ENCODE peak calls at places on chromosomes 13 and 19, in six cellular contexts. X, G, O, Q, C and S are unnamed samples.

GRCh38 chr19:18978616-18979015 is 37.6 kb upstream of the HOMER3 start:
- DNase-seq in O (no peak), C (no peak), Q (no peak), X (no peak), G (no peak), S (no peak)

GRCh38 chr19:17302391-17303166 is 646 bp downstream of the ABHD8 start:
- DNase-seq in Q (no peak), G (no peak), C (no peak), O (no peak), X (no peak), S (no peak)

GRCh38 chr13:110390572-110390971 is 83.5 kb downstream of the COL4A2 start:
- DNase-seq in X (no peak), Q (no peak), G (no peak), O (no peak), C (no peak), S (no peak)

GRCh38 chr13:27911499-27911898 is 8.3 kb upstream of the PDX1 start:
- DNase-seq in G (no peak), O (no peak), Q (no peak), X (no peak), C (no peak), S (no peak)

GRCh38 chr13:28716511-28716910 is 2.3 kb downstream of the SLC46A3 start:
- DNase-seq in X (no peak), O (no peak), C (no peak), G (no peak), Q (no peak), S (no peak)

GRCh38 chr19:11092181-11092538 is 2.9 kb downstream of the LDLR start:
- DNase-seq in X (no peak), C (no peak), G (no peak), Q (no peak), O (peak), S (no peak)

GRCh38 chr13:56864451-56864850 is 276.3 kb upstream of the PRR20A start:
- DNase-seq in X (no peak), G (no peak), O (no peak), C (no peak), Q (no peak), S (no peak)

GRCh38 chr19:40908981-40909380 is 26.9 kb upstream of the CYP2A7 start:
- DNase-seq in C (no peak), Q (no peak), X (no peak), G (no peak), O (no peak), S (no peak)

GRCh38 chr13:37429976-37430375 is 168.6 kb downstream of the POSTN start:
- DNase-seq in Q (no peak), G (no peak), O (no peak), X (no peak), C (no peak), S (no peak)

GRCh38 chr13:107765724-107766436 is 449.5 kb downstream of the LIG4 start:
- DNase-seq in Q (no peak), X (no peak), G (no peak), O (no peak), C (no peak), S (no peak)

GRCh38 chr19:6572217-6572616 is 18.7 kb downstream of the CD70 start:
- DNase-seq in C (no peak), Q (no peak), X (no peak), G (no peak), O (no peak), S (no peak)

GRCh38 chr19:28472843-28473242 is 740.1 kb downstream of the UQCRFS1 start:
- DNase-seq in C (no peak), O (no peak), Q (no peak), X (no peak), G (no peak), S (no peak)

GRCh38 chr19:17847538-17848366 is at the start of gene JAK3:
- DNase-seq in O (peak), X (peak), G (peak), C (peak), Q (peak), S (peak)

GRCh38 chr13:84393981-84394625 is 511.8 kb upstream of the SLITRK1 start:
- DNase-seq in G (no peak), O (no peak), C (no peak), Q (no peak), X (no peak), S (no peak)

GRCh38 chr19:7699422-7700127 is 2.4 kb downstream of the FCER2 start:
- DNase-seq in X (no peak), O (no peak), C (peak), G (no peak), Q (peak), S (no peak)

GRCh38 chr19:33486407-33486806 is 35.2 kb downstream of the PEPD start:
- DNase-seq in Q (no peak), X (no peak), O (no peak), C (no peak), G (no peak), S (no peak)
- TF ChIP-seq TAF1 in Q (no peak), X (no peak), O (no peak), C (no peak), G (no peak), S (no peak)

DNA sequence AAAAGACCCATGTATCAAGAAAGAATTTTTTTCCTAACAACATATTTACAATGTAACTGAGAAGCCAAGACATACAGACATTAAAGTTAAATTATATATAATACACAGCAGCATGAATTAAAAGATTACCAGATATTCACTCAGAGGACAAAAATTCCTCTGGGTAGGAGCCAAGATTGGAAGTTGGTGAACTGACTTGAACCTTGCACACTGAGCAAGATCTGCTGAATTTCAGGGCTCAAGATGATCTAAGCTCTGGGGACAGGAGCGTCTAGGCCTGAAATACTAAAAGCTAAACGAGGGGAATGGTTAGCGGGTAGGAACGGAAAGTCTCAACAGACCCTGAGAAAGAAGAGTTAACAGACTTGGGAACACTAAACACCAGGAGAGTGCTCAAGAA is 8.5 kb downstream of the FOXO1 start:
- DNase-seq in X (no peak), Q (no peak), C (no peak), O (no peak), G (no peak), S (no peak)
- TF ChIP-seq TAF1 in X (no peak), Q (no peak), C (no peak), O (no peak), G (no peak), S (no peak)

DNA sequence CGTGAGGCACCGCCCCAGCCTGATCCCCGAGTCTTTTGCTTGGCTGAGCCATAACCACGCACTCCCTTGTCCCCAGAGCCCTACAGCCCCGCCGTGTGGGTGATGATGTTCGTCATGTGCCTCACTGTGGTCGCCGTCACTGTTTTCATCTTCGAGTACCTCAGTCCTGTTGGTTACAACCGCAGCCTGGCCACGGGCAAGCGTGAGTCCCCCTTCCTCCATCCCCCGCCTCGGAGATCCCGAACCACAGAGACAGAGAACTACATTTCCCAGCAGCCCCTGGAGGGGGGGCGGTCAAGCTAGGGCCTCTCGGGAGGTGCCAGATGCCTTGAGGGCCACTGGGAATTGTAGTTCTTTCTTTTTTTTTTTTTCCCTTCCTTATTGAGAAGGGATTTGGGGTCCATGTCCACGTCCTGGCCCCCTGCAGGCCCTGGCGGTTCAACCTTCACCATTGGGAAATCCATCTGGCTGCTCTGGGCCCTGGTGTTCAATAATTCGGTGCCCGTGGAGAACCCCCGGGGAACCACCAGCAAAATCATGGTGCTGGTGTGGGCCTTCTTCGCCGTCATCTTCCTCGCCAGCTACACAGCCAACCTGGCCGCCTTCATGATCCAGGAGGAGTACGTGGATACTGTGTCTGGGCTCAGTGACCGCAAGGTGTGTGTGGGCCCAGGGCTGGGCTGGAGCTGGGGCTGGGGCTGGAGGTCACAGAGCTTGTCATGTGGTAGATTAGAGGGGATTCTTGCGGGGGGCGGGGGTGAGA is 25.9 kb downstream of the GRIN2D start:
- DNase-seq in O (no peak), G (peak), C (peak), Q (peak), X (peak), S (no peak)
- TF ChIP-seq TAF1 in O (no peak), G (no peak), C (no peak), Q (no peak), X (no peak), S (no peak)

DNA sequence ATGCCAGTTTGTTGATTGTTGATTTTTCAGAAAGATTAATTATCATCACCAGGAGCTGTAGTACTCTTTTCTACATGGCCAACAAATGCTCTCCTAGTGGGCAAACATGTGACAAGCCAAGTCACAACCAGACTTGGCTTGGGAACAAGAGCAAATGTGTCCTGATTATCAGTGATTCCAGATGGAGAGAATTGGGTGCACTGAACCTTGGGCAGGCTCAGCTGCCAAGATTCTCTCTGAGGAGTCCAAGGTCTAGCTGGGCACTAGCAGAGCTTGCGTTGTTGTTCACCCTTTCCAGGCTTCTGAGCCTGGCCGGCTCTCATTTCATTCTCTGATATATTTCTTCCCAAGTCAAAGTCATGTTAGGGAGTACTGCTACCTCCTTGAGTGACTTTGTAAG is 27.2 kb upstream of the GPI start:
- DNase-seq in X (no peak), G (no peak), O (no peak), C (no peak), Q (no peak), S (no peak)
- TF ChIP-seq TAF1 in X (no peak), G (no peak), O (no peak), C (no peak), Q (no peak), S (no peak)

GRCh38 chr19:1366899-1367870 is 16.5 kb upstream of the NDUFS7 start:
- DNase-seq in X (no peak), Q (no peak), O (no peak), G (no peak), C (no peak), S (no peak)
- TF ChIP-seq TAF1 in X (no peak), Q (no peak), O (no peak), G (no peak), C (no peak), S (no peak)

GRCh38 chr13:78603240-78603947 is at the start of gene POU4F1:
- DNase-seq in O (peak), Q (peak), X (peak), C (peak), G (no peak), S (peak)
- TF ChIP-seq TAF1 in O (no peak), Q (no peak), X (no peak), C (peak), G (peak), S (no peak)

DNA sequence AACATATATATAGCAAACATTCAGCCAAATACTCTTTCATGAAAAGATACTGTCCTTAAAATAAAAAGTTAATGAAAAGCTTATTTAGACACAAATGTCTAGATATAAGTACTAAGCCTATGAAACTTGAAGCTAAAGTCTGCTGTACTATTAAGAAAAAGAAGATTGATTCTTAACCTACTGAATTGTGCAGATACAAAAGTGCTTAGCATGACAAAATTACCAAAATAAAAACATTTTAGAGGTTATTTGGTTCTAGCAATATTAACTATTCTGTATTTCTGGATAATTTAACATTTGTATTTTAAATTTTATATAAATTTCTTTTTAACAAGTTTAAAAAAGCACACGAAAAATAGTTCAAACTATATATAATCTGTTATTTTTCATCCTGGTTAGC is 8.8 kb downstream of the RNF6 start:
- DNase-seq in C (no peak), O (no peak), Q (no peak), G (no peak), X (no peak), S (no peak)
- TF ChIP-seq TAF1 in C (no peak), O (no peak), Q (no peak), G (no peak), X (no peak), S (no peak)